ENCODE peak calls at places on chromosomes 6 and 20, in seven cellular contexts. One of them, this sample, is unnamed.

GRCh38 chr6:10393544-10394225 is 21.2 kb downstream of the TFAP2A start:
- DNase-seq in NCI-H1092: no peak
- DNase-seq in NCI-H2029 treated with DMSO at 0.1 percent for 48 hours: no peak
- DNase-seq in AG20443: no peak
- DNase-seq in fibroblast of lung: no peak
- DNase-seq in prostate gland: no peak
- DNase-seq in immature natural killer cell: no peak
- DNase-seq in this sample: peak; percentile 75

GRCh38 chr20:58760881-58761280 is 68.3 kb downstream of the NPEPL1 start:
- DNase-seq in fibroblast of lung: no peak
- DNase-seq in prostate gland: no peak
- DNase-seq in AG20443: no peak
- DNase-seq in immature natural killer cell: no peak
- DNase-seq in NCI-H2029 treated with DMSO at 0.1 percent for 48 hours: no peak
- DNase-seq in NCI-H1092: no peak
- DNase-seq in this sample: peak; percentile 51

GRCh38 chr6:136920858-136921520 is 1.1 kb upstream of the SLC35D3 start:
- DNase-seq in NCI-H2029 treated with DMSO at 0.1 percent for 48 hours: peak; percentile 20
- DNase-seq in fibroblast of lung: peak; percentile 10
- DNase-seq in AG20443: peak; percentile 26
- DNase-seq in NCI-H1092: peak; percentile 27
- DNase-seq in prostate gland: no peak
- DNase-seq in immature natural killer cell: peak; percentile 8
- DNase-seq in this sample: peak; percentile 50

GRCh38 chr20:45392733-45393132 is 14.6 kb upstream of the TP53TG5 start:
- DNase-seq in fibroblast of lung: no peak
- DNase-seq in prostate gland: no peak
- DNase-seq in NCI-H1092: no peak
- DNase-seq in NCI-H2029 treated with DMSO at 0.1 percent for 48 hours: no peak
- DNase-seq in immature natural killer cell: no peak
- DNase-seq in AG20443: no peak
- DNase-seq in this sample: peak; percentile 74

GRCh38 chr6:38144365-38144764 is 324.8 kb downstream of the ZFAND3 start:
- DNase-seq in AG20443: no peak
- DNase-seq in NCI-H1092: no peak
- DNase-seq in immature natural killer cell: no peak
- DNase-seq in fibroblast of lung: no peak
- DNase-seq in prostate gland: no peak
- DNase-seq in NCI-H2029 treated with DMSO at 0.1 percent for 48 hours: no peak
- DNase-seq in this sample: no peak

GRCh38 chr6:161369339-161369738 is 95.5 kb upstream of the AGPAT4 start:
- DNase-seq in immature natural killer cell: no peak
- DNase-seq in AG20443: peak; percentile 84
- DNase-seq in NCI-H2029 treated with DMSO at 0.1 percent for 48 hours: no peak
- DNase-seq in fibroblast of lung: peak; percentile 90
- DNase-seq in NCI-H1092: no peak
- DNase-seq in prostate gland: no peak
- DNase-seq in this sample: peak; percentile 88

GRCh38 chr20:50743087-50743486 is 11.7 kb downstream of the PARD6B start:
- DNase-seq in fibroblast of lung: no peak
- DNase-seq in AG20443: no peak
- DNase-seq in prostate gland: no peak
- DNase-seq in immature natural killer cell: no peak
- DNase-seq in NCI-H2029 treated with DMSO at 0.1 percent for 48 hours: no peak
- DNase-seq in NCI-H1092: no peak
- DNase-seq in this sample: no peak

GRCh38 chr6:112086744-112087135 is 542 bp downstream of the TUBE1 start:
- DNase-seq in NCI-H2029 treated with DMSO at 0.1 percent for 48 hours: peak; percentile 73
- DNase-seq in prostate gland: no peak
- DNase-seq in immature natural killer cell: no peak
- DNase-seq in NCI-H1092: peak; percentile 0
- DNase-seq in AG20443: peak; percentile 32
- DNase-seq in fibroblast of lung: peak; percentile 56
- DNase-seq in this sample: peak; percentile 69

GRCh38 chr6:83908813-83909212 is 49.3 kb downstream of the CYB5R4 start:
- DNase-seq in prostate gland: no peak
- DNase-seq in NCI-H2029 treated with DMSO at 0.1 percent for 48 hours: no peak
- DNase-seq in fibroblast of lung: peak; percentile 80
- DNase-seq in NCI-H1092: no peak
- DNase-seq in AG20443: no peak
- DNase-seq in immature natural killer cell: no peak
- DNase-seq in this sample: no peak